ENCODE peak calls at places on chromosomes 3 and 15, in six cellular contexts. P is transverse colon, L is hepatocyte, J is fibroblast of lung, F is psoas muscle, M is heart right ventricle. A is an unnamed sample.
A peak's percentile ranks its signal among the peaks of the same experiment; 100 is the strongest.

GRCh38 chr3:177686671-177687070 is 489.4 kb upstream of the TBL1XR1 start:
- DNase-seq in L (no peak), F (no peak), P (no peak), M (no peak), J (no peak), A (no peak)

GRCh38 chr15:29139540-29140459 is 129.8 kb downstream of the NSMCE3 start:
- DNase-seq in F (peak; percentile 19), J (peak; percentile 23), L (peak; percentile 81), M (no peak), P (peak; percentile 61), A (no peak)

GRCh38 chr3:73745429-73746247 is 120.9 kb upstream of the PDZRN3 start:
- DNase-seq in F (no peak), J (peak; percentile 56), M (no peak), P (no peak), L (no peak), A (no peak)

GRCh38 chr3:108342829-108343478 is 46.6 kb downstream of the HHLA2 start:
- DNase-seq in F (no peak), J (peak; percentile 8), M (no peak), L (no peak), P (no peak), A (no peak)

GRCh38 chr3:136074546-136074945 is 109.0 kb downstream of the PPP2R3A start:
- DNase-seq in J (peak; percentile 26), L (no peak), M (no peak), F (no peak), P (no peak), A (no peak)

GRCh38 chr3:170751083-170751893 is 118.7 kb downstream of the RPL22L1 start:
- DNase-seq in L (peak; percentile 36), M (peak; percentile 40), J (peak; percentile 87), P (peak; percentile 11), F (peak; percentile 53), A (peak; percentile 86)

GRCh38 chr3:149010504-149010951 is 19.2 kb downstream of the GYG1 start:
- DNase-seq in L (peak; percentile 23), F (no peak), J (peak; percentile 62), P (no peak), M (no peak), A (no peak)

GRCh38 chr15:43440721-43441281 is 52.2 kb downstream of the TP53BP1 start:
- DNase-seq in M (peak; percentile 34), J (peak; percentile 98), F (no peak), P (peak; percentile 7), L (peak; percentile 71), A (peak; percentile 88)

GRCh38 chr3:174737966-174738365 is 121.2 kb upstream of the NAALADL2 start:
- DNase-seq in M (no peak), L (no peak), P (no peak), J (peak; percentile 41), F (no peak), A (no peak)

GRCh38 chr3:157159037-157159761 is 748 bp downstream of the CCNL1 start:
- DNase-seq in M (peak; percentile 62), L (peak; percentile 85), J (peak; percentile 45), P (peak; percentile 79), F (peak; percentile 71), A (peak; percentile 58)

GRCh38 chr3:53513556-53514190 is 19.3 kb downstream of the CACNA1D start:
- DNase-seq in P (no peak), L (no peak), F (no peak), J (no peak), M (no peak), A (no peak)

GRCh38 chr3:65342084-65342683 is 654.4 kb upstream of the ADAMTS9 start:
- DNase-seq in M (peak; percentile 16), L (peak; percentile 70), F (peak; percentile 19), P (peak; percentile 61), J (peak; percentile 55), A (peak; percentile 35)

GRCh38 chr3:111593666-111594065 is 1.5 kb downstream of the ZBED2 start:
- DNase-seq in F (no peak), M (no peak), P (no peak), J (no peak), L (no peak), A (no peak)

GRCh38 chr15:78976691-78977090 is 31.8 kb upstream of the CTSH start:
- DNase-seq in P (no peak), J (no peak), M (no peak), L (no peak), F (no peak), A (no peak)

GRCh38 chr3:27228805-27229204 is 140.4 kb downstream of the NEK10 start:
- DNase-seq in L (no peak), F (no peak), J (no peak), M (no peak), P (no peak), A (no peak)

GRCh38 chr3:71132995-71133730 is 450.4 kb downstream of the FOXP1 start:
- DNase-seq in P (no peak), M (no peak), L (no peak), J (no peak), F (no peak), A (no peak)

GRCh38 chr3:124995460-124995994 is 60.3 kb downstream of the HEG1 start:
- DNase-seq in F (peak; percentile 55), M (peak; percentile 52), J (peak; percentile 65), P (peak; percentile 65), L (peak; percentile 73), A (peak; percentile 19)

GRCh38 chr3:123739754-123740153 is 144.4 kb downstream of the MYLK start:
- DNase-seq in F (no peak), L (no peak), J (peak; percentile 85), P (peak; percentile 42), M (no peak), A (peak; percentile 84)

GRCh38 chr3:47404955-47405790 is 24.4 kb downstream of the PTPN23 start:
- DNase-seq in F (peak; percentile 35), M (no peak), J (peak; percentile 62), P (no peak), L (no peak), A (no peak)

GRCh38 chr3:29644261-29644660 is 363.4 kb downstream of the RBMS3 start:
- DNase-seq in J (no peak), F (no peak), P (no peak), M (no peak), L (no peak), A (no peak)

GRCh38 chr15:90376789-90377188 is 11.3 kb upstream of the IQGAP1 start:
- DNase-seq in L (no peak), M (peak; percentile 32), P (peak; percentile 42), F (no peak), J (no peak), A (no peak)

GRCh38 chr3:124401841-124402240 is 328.4 kb upstream of the UMPS start:
- DNase-seq in J (no peak), M (no peak), P (no peak), L (peak; percentile 16), F (no peak), A (peak; percentile 27)

GRCh38 chr3:52238193-52238760 is 681 bp downstream of the TWF2 start:
- DNase-seq in J (no peak), P (no peak), M (no peak), L (no peak), F (peak; percentile 12), A (no peak)

GRCh38 chr3:133573054-133573628 is 345 bp upstream of the CDV3 start:
- DNase-seq in M (peak; percentile 100), P (peak; percentile 100), L (peak; percentile 100), J (peak; percentile 100), F (peak; percentile 100), A (peak; percentile 99)

GRCh38 chr3:78204977-78205376 is 1165.1 kb downstream of the ROBO2 start:
- DNase-seq in P (no peak), J (peak; percentile 60), L (peak; percentile 8), F (no peak), M (peak; percentile 3), A (peak; percentile 44)

GRCh38 chr3:171867976-171868375 is 24.8 kb downstream of the TMEM212 start:
- DNase-seq in F (no peak), L (no peak), P (no peak), J (no peak), M (no peak), A (no peak)

GRCh38 chr3:114792159-114792918 is 354.7 kb downstream of the ZBTB20 start:
- DNase-seq in J (no peak), M (no peak), P (no peak), F (no peak), L (no peak), A (no peak)

GRCh38 chr3:143951351-143951971 is 20.2 kb upstream of the DIPK2A start:
- DNase-seq in L (peak; percentile 37), J (peak; percentile 67), F (no peak), P (no peak), M (no peak), A (peak; percentile 9)

GRCh38 chr15:62588930-62589655 is 424.0 kb upstream of the C2CD4B start:
- DNase-seq in J (peak; percentile 26), P (no peak), F (no peak), M (no peak), L (no peak), A (no peak)

GRCh38 chr15:57356636-57357035 is 19.7 kb upstream of the CGNL1 start:
- DNase-seq in F (no peak), L (no peak), J (no peak), P (no peak), M (no peak), A (peak; percentile 86)

GRCh38 chr3:128487813-128488635 is 5.0 kb downstream of the GATA2 start:
- DNase-seq in M (peak; percentile 94), F (peak; percentile 84), P (peak; percentile 60), J (peak; percentile 64), L (peak; percentile 85), A (no peak)

DNA sequence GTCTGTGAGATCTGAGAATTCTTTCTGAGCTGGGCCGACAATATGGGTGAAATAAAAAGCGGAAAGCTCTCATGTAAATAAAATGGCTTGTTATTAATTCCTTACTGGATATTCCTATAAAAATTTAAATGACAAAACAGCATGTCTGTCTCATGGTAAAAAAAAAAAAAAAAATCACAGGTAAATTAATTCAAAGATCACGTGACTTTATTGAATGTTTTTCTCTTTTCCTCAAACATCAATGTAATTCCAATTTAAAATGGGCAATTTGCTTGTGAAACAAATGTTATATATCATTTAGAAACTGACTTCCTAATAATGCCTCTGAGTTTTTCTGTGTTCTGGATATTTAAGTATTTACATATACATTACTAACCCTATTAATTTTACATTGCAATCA is 280.3 kb downstream of the NR2F2 start:
- DNase-seq in L (no peak), P (no peak), J (no peak), M (no peak), F (no peak), A (no peak)
- H3K27ac ChIP-seq in L (no peak overlapping the region), P (no peak overlapping the region), J (no peak overlapping the region), M (no peak overlapping the region), F (no peak overlapping the region), A (no peak overlapping the region)

DNA sequence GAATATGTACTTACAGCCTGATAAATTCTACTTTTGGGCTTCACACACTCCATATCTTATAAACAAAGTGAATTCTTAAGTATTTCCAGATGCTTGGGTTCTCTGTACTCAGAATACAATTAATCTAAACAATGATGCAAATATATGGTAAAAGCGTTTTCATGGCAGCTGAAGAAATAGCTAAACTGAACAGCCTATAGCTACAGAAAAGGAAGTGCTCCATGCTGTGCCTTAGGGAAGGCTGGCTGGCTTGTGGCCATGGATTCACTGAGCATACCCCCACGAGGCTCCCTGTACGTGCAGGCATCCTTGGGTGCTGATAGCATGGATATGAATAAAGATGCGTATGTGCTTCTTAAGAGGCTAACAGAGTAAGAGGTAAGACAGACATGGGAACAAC is 264.0 kb downstream of the KLF13 start:
- DNase-seq in L (peak; percentile 20), P (no peak), M (no peak), F (no peak), J (peak; percentile 67), A (no peak)
- H3K4me1 ChIP-seq in L (no peaks in the 10 kb centered on the region), P (no peaks in the 10 kb centered on the region), M (no peaks in the 10 kb centered on the region), F (no peaks in the 10 kb centered on the region), J (no peaks in the 10 kb centered on the region), A (no peaks in the 10 kb centered on the region)

GRCh38 chr3:185316740-185317407 is 46.1 kb upstream of the MAP3K13 start:
- DNase-seq in M (no peak), J (peak; percentile 44), L (no peak), F (no peak), P (no peak), A (peak; percentile 87)
- TF ChIP-seq CTCF in M (no peak), J (no peak), L (no peak), F (no peak), P (no peak), A (no peak)

GRCh38 chr15:101240364-101240763 is 11.5 kb downstream of the CHSY1 start:
- DNase-seq in L (no peak), P (no peak), F (no peak), M (no peak), J (peak; percentile 82), A (no peak)
- H3K27ac ChIP-seq in L (no peak overlapping the region), P (peak overlapping the region; percentile 26), F (no peak overlapping the region), M (no peak overlapping the region), J (no peak overlapping the region), A (no peak overlapping the region)

A was measured in foreskin keratinocyte.